ENCODE peak calls at places on chromosome 5, in five cellular contexts. One of them, this sample, is unnamed.

GRCh38 chr5:162067651-162068411 is at the start of gene GABRG2:
- DNase-seq in GM12878: no peak
- DNase-seq in HepG2: no peak
- DNase-seq in HCT116: no peak
- DNase-seq in K562: no peak
- DNase-seq in this sample: no peak

GRCh38 chr5:82165740-82166530 is 112.2 kb downstream of the RPS23 start:
- DNase-seq in GM12878: peak
- DNase-seq in HCT116: peak
- DNase-seq in HepG2: peak
- DNase-seq in K562: peak
- DNase-seq in this sample: no peak

GRCh38 chr5:162268694-162269481 is 201.3 kb downstream of the GABRG2 start:
- DNase-seq in GM12878: no peak
- DNase-seq in HepG2: no peak
- DNase-seq in HCT116: no peak
- DNase-seq in K562: no peak
- DNase-seq in this sample: no peak

GRCh38 chr5:16497546-16497945 is 31.9 kb upstream of the ZNF622 start:
- DNase-seq in HepG2: no peak
- DNase-seq in GM12878: no peak
- DNase-seq in HCT116: no peak
- DNase-seq in K562: no peak
- DNase-seq in this sample: no peak

GRCh38 chr5:9411142-9411541 is 134.7 kb downstream of the SEMA5A start:
- DNase-seq in GM12878: no peak
- DNase-seq in K562: no peak
- DNase-seq in HCT116: no peak
- DNase-seq in HepG2: no peak
- DNase-seq in this sample: no peak

GRCh38 chr5:61673007-61673735 is 341.1 kb downstream of the ZSWIM6 start:
- DNase-seq in HepG2: no peak
- DNase-seq in K562: no peak
- DNase-seq in GM12878: no peak
- DNase-seq in HCT116: peak
- DNase-seq in this sample: no peak

GRCh38 chr5:146221234-146221633 is 17.8 kb downstream of the RBM27 start:
- DNase-seq in GM12878: no peak
- DNase-seq in HepG2: no peak
- DNase-seq in K562: no peak
- DNase-seq in HCT116: no peak
- DNase-seq in this sample: no peak

GRCh38 chr5:87327998-87328397 is 60.3 kb downstream of the RASA1 start:
- DNase-seq in GM12878: no peak
- DNase-seq in K562: no peak
- DNase-seq in HepG2: no peak
- DNase-seq in HCT116: no peak
- DNase-seq in this sample: no peak

GRCh38 chr5:160460377-160461049 is 38.9 kb downstream of the PTTG1 start:
- DNase-seq in HepG2: no peak
- DNase-seq in HCT116: no peak
- DNase-seq in K562: no peak
- DNase-seq in GM12878: no peak
- DNase-seq in this sample: no peak

GRCh38 chr5:41763537-41763936 is 106.7 kb downstream of the OXCT1 start:
- DNase-seq in HCT116: no peak
- DNase-seq in HepG2: no peak
- DNase-seq in K562: no peak
- DNase-seq in GM12878: no peak
- DNase-seq in this sample: no peak

GRCh38 chr5:159912033-159912800 is 4.1 kb upstream of the ADRA1B start:
- DNase-seq in HepG2: no peak
- DNase-seq in HCT116: no peak
- DNase-seq in GM12878: no peak
- DNase-seq in K562: no peak
- DNase-seq in this sample: no peak

GRCh38 chr5:118733394-118733793 is 255.0 kb downstream of the DTWD2 start:
- DNase-seq in HCT116: no peak
- DNase-seq in HepG2: no peak
- DNase-seq in GM12878: no peak
- DNase-seq in K562: no peak
- DNase-seq in this sample: no peak

GRCh38 chr5:43020294-43020711 is 19.8 kb downstream of the ANXA2R start:
- DNase-seq in HCT116: no peak
- DNase-seq in K562: no peak
- DNase-seq in HepG2: peak
- DNase-seq in GM12878: no peak
- DNase-seq in this sample: no peak

DNA sequence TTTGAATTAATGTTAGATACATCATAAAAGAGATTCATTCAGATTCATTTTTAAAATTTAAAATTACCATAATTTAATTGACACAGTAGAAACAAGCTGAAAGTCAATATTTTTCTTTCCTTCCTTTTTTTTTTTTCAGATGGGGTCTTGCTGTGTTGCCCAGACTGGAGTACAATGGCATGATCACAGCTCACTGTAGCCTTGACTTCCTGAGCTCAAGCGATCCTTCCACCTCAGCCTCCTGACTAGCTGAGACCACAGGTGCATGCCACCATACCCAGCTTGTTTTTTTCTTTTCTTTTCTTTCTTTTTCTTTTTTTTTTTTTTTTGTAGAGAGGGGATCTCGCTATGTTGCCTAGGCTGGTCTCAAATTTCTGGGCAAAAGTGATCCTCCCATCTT is 131.6 kb upstream of the TBCA start:
- DNase-seq in K562: no peak
- DNase-seq in HCT116: no peak
- DNase-seq in GM12878: no peak
- DNase-seq in HepG2: no peak
- DNase-seq in this sample: no peak
- TF ChIP-seq RAD21 in K562: no peak
- TF ChIP-seq RAD21 in HCT116: no peak
- TF ChIP-seq RAD21 in GM12878: no peak
- TF ChIP-seq RAD21 in HepG2: no peak
- TF ChIP-seq RAD21 in this sample: no peak

GRCh38 chr5:40578501-40579451 is 100.9 kb upstream of the PTGER4 start:
- DNase-seq in K562: no peak
- DNase-seq in GM12878: peak
- DNase-seq in HCT116: no peak
- DNase-seq in HepG2: no peak
- DNase-seq in this sample: no peak
- H2AFZ ChIP-seq in K562: no peak
- H2AFZ ChIP-seq in GM12878: no peak
- H2AFZ ChIP-seq in HCT116: no peak
- H2AFZ ChIP-seq in HepG2: no peak
- H2AFZ ChIP-seq in this sample: no peak

GRCh38 chr5:151491059-151491458 is 43.7 kb downstream of the SLC36A1 start:
- DNase-seq in HCT116: no peak
- DNase-seq in K562: no peak
- DNase-seq in GM12878: no peak
- DNase-seq in HepG2: no peak
- DNase-seq in this sample: no peak

GRCh38 chr5:151490617-151491016 is 43.2 kb downstream of the SLC36A1 start:
- DNase-seq in GM12878: no peak
- DNase-seq in K562: no peak
- DNase-seq in HCT116: no peak
- DNase-seq in HepG2: no peak
- DNase-seq in this sample: no peak

GRCh38 chr5:151483647-151484046 is 36.2 kb downstream of the SLC36A1 start:
- DNase-seq in HepG2: no peak
- DNase-seq in K562: no peak
- DNase-seq in HCT116: no peak
- DNase-seq in GM12878: no peak
- DNase-seq in this sample: no peak

GRCh38 chr5:151483176-151483575 is 35.8 kb downstream of the SLC36A1 start:
- DNase-seq in K562: no peak
- DNase-seq in HepG2: no peak
- DNase-seq in HCT116: no peak
- DNase-seq in GM12878: no peak
- DNase-seq in this sample: no peak

GRCh38 chr5:151487544-151487943 is 40.1 kb downstream of the SLC36A1 start:
- DNase-seq in HepG2: no peak
- DNase-seq in K562: no peak
- DNase-seq in GM12878: no peak
- DNase-seq in HCT116: no peak
- DNase-seq in this sample: no peak
- TF ChIP-seq SP1 in HepG2: no peak
- TF ChIP-seq SP1 in K562: no peak
- TF ChIP-seq SP1 in GM12878: no peak
- TF ChIP-seq SP1 in HCT116: no peak
- TF ChIP-seq SP1 in this sample: no peak

DNA sequence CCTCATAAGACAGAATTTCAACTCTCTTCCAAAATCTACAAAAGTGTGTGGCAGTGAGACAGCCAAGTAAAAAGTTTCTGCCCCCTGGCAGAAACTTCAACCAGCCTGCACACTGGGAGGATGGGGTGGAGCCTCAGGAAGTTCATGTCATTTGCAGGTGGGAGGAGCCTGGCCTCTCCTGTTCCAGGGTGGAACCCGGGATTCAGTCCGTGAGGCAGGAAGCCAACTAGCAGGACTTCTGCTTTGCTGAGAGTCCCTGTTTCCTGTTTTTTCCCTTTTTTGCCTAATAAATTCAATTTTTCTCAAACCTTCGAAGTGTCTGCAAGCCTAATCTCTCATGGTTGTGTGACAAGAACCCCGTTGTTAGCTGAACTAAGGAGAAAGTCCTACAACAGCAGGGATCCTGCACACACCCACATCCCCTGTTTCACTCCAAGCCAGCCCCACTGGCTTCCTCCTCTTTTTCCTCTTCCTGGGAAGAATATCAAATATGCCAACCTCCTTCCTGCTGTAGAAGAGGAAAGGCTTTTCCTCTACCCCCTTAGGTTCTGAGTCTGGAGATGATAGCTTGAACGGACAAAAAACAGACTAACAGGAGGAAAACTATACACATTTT is 69.3 kb downstream of the ALDH7A1 start:
- DNase-seq in GM12878: no peak
- DNase-seq in HepG2: peak
- DNase-seq in HCT116: peak
- DNase-seq in K562: no peak
- DNase-seq in this sample: peak
- TF ChIP-seq RAD21 in GM12878: no peak
- TF ChIP-seq RAD21 in HepG2: no peak
- TF ChIP-seq RAD21 in HCT116: no peak
- TF ChIP-seq RAD21 in K562: no peak
- TF ChIP-seq RAD21 in this sample: no peak

GRCh38 chr5:57422341-57422740 is 60.3 kb downstream of the ACTBL2 start:
- DNase-seq in HepG2: no peak
- DNase-seq in GM12878: no peak
- DNase-seq in HCT116: no peak
- DNase-seq in K562: no peak
- DNase-seq in this sample: no peak
- H2AFZ ChIP-seq in HepG2: no peak
- H2AFZ ChIP-seq in GM12878: no peak
- H2AFZ ChIP-seq in HCT116: no peak
- H2AFZ ChIP-seq in K562: no peak
- H2AFZ ChIP-seq in this sample: no peak

GRCh38 chr5:126746290-126746689 is 30.6 kb upstream of the LMNB1 start:
- DNase-seq in HepG2: no peak
- DNase-seq in HCT116: no peak
- DNase-seq in K562: peak
- DNase-seq in GM12878: no peak
- DNase-seq in this sample: no peak
- TF ChIP-seq SP1 in HepG2: no peak
- TF ChIP-seq SP1 in HCT116: no peak
- TF ChIP-seq SP1 in K562: no peak
- TF ChIP-seq SP1 in GM12878: no peak
- TF ChIP-seq SP1 in this sample: no peak

GRCh38 chr5:7548576-7548975 is 152.6 kb downstream of the ADCY2 start:
- DNase-seq in HCT116: no peak
- DNase-seq in GM12878: no peak
- DNase-seq in K562: no peak
- DNase-seq in HepG2: no peak
- DNase-seq in this sample: no peak
- TF ChIP-seq RAD21 in HCT116: no peak
- TF ChIP-seq RAD21 in GM12878: no peak
- TF ChIP-seq RAD21 in K562: no peak
- TF ChIP-seq RAD21 in HepG2: no peak
- TF ChIP-seq RAD21 in this sample: no peak

DNA sequence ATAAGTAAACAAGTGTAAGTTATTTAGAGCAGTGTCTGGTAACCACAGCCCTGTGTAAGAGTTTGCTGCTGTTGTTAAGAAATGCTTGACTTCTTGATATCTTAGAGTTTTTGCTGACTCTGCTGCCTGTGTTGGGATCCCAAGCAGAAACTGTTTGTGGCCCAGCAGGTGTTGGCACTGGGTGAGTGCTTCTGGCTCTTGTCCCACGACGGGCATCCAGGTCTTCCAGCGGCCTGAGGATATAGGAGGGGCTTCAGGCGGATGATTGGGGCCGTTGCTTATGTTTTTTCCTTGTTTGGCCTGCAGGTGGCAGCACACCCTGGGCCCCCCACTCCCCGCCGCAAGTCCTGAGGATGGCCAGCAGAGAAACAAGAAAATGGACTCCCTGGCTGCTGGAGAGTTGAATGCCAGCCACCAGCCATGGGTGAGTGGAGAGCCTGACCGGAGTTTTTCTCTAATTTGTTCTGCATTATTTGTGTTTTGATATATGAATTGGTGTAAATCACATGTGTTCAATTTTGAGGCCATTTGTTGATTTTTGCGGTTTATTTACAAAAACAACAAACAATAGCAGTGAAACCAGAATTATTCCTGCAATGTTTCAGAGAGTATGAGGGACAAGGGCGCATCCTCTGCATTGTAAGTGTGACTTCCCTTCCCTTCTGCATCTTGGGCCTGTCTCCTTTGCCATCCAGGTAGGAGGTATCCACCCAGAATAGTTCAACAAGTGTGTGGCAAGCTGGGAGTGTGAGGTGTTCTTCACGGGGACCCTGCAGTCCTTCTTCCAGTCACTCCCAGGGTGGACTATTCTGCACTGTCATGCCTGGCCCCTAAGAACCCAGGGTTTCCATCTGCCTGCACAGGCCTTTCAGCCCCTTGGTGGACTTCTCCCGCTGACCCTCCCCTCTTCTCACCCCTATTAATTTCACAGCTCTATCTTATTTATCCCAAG is 50.3 kb downstream of the SLC22A5 start:
- DNase-seq in HepG2: peak
- DNase-seq in HCT116: peak
- DNase-seq in GM12878: no peak
- DNase-seq in K562: peak
- DNase-seq in this sample: peak
- H2AFZ ChIP-seq in HepG2: no peak
- H2AFZ ChIP-seq in HCT116: peak
- H2AFZ ChIP-seq in GM12878: peak
- H2AFZ ChIP-seq in K562: peak
- H2AFZ ChIP-seq in this sample: peak

This sample was measured in H1.